ENCODE peak calls at places on chromosomes 13 and 19, in six cellular contexts. S, R, M, X, Q and E are unnamed samples.

GRCh38 chr13:111401151-111401550 is 80.7 kb downstream of the TEX29 start:
- DNase-seq in X (no peak), Q (no peak), S (no peak), M (no peak), R (no peak), E (no peak)

GRCh38 chr19:55508120-55508519 is 19.9 kb downstream of the SSC5D start:
- DNase-seq in X (no peak), S (no peak), Q (no peak), M (no peak), R (no peak), E (no peak)

GRCh38 chr19:1839658-1840540 is 8.4 kb downstream of the REXO1 start:
- DNase-seq in R (no peak), M (no peak), S (no peak), Q (no peak), X (no peak), E (no peak)

GRCh38 chr19:13100871-13101589 is 1.6 kb downstream of the LYL1 start:
- DNase-seq in R (no peak), M (no peak), S (no peak), Q (no peak), X (no peak), E (no peak)

GRCh38 chr19:1508507-1508856 is 4.3 kb downstream of the ADAMTSL5 start:
- DNase-seq in S (no peak), X (no peak), Q (no peak), M (no peak), R (no peak), E (no peak)

GRCh38 chr13:21075303-21076264 is 14.2 kb upstream of the LATS2 start:
- DNase-seq in X (peak), S (peak), R (no peak), M (peak), Q (no peak), E (no peak)

GRCh38 chr19:17170538-17171297 is 44.4 kb upstream of the USE1 start:
- DNase-seq in S (no peak), X (no peak), R (no peak), Q (no peak), M (no peak), E (no peak)

GRCh38 chr19:35141627-35142401 is 1.2 kb upstream of the FXYD7 start:
- DNase-seq in S (no peak), M (no peak), Q (no peak), R (no peak), X (no peak), E (no peak)

GRCh38 chr13:76503756-76504155 is 382.4 kb downstream of the KCTD12 start:
- DNase-seq in S (no peak), M (no peak), R (no peak), Q (no peak), X (no peak), E (no peak)

GRCh38 chr13:42893346-42893745 is 98.7 kb downstream of the EPSTI1 start:
- DNase-seq in R (no peak), X (peak), Q (no peak), S (no peak), M (no peak), E (no peak)

GRCh38 chr19:11050323-11051114 is 38.7 kb upstream of the LDLR start:
- DNase-seq in R (no peak), X (no peak), S (no peak), Q (no peak), M (no peak), E (no peak)

GRCh38 chr13:40120781-40121180 is 465.3 kb downstream of the COG6 start:
- DNase-seq in M (no peak), R (no peak), S (no peak), Q (no peak), X (peak), E (no peak)

GRCh38 chr19:37095859-37096258 is 17.6 kb downstream of the ZNF420 start:
- DNase-seq in M (no peak), R (no peak), Q (no peak), S (no peak), X (no peak), E (no peak)

GRCh38 chr13:28531195-28531955 is 36.4 kb upstream of the FLT1 start:
- DNase-seq in M (peak), X (peak), R (no peak), S (no peak), Q (no peak), E (no peak)

GRCh38 chr13:33188093-33188882 is 97.3 kb downstream of the STARD13 start:
- DNase-seq in M (no peak), X (peak), S (no peak), R (no peak), Q (no peak), E (no peak)

GRCh38 chr19:2813235-2814160 is 6.2 kb upstream of the ZNF554 start:
- DNase-seq in S (no peak), Q (no peak), X (no peak), R (no peak), M (peak), E (no peak)

GRCh38 chr19:35350591-35350990 is 2.9 kb downstream of the FFAR1 start:
- DNase-seq in M (no peak), R (no peak), Q (no peak), X (no peak), S (no peak), E (no peak)

GRCh38 chr19:10096615-10096963 is 5.9 kb downstream of the ANGPTL6 start:
- DNase-seq in R (no peak), S (no peak), X (peak), Q (no peak), M (no peak), E (no peak)

GRCh38 chr13:109677206-109677605 is 109.2 kb downstream of the IRS2 start:
- DNase-seq in R (no peak), M (no peak), X (no peak), S (no peak), Q (no peak), E (no peak)

GRCh38 chr19:33781536-33781935 is 15.1 kb upstream of the KCTD15 start:
- DNase-seq in Q (no peak), R (no peak), X (no peak), S (no peak), M (peak), E (no peak)

GRCh38 chr19:40143612-40144011 is 47.6 kb upstream of the MAP3K10 start:
- DNase-seq in X (no peak), Q (no peak), R (no peak), S (peak), M (no peak), E (no peak)

GRCh38 chr13:95154441-95154886 is 146.8 kb downstream of the ABCC4 start:
- DNase-seq in S (no peak), Q (peak), M (no peak), R (no peak), X (peak), E (peak)

GRCh38 chr13:41332829-41333228 is 21.8 kb downstream of the NAA16 start:
- DNase-seq in S (no peak), X (no peak), R (no peak), M (no peak), Q (no peak), E (no peak)

GRCh38 chr13:72698164-72698563 is 29.3 kb downstream of the MZT1 start:
- DNase-seq in R (no peak), S (no peak), Q (no peak), M (no peak), X (peak), E (no peak)

GRCh38 chr13:73657821-73658540 is 476.2 kb downstream of the KLF12 start:
- DNase-seq in R (peak), M (no peak), Q (no peak), S (no peak), X (peak), E (peak)

GRCh38 chr19:50992666-50993035 is 8.8 kb downstream of the KLK8 start:
- DNase-seq in S (no peak), R (no peak), Q (no peak), X (no peak), M (no peak), E (no peak)

GRCh38 chr13:99610702-99611289 is 109.5 kb downstream of the TM9SF2 start:
- DNase-seq in X (no peak), S (no peak), R (no peak), Q (no peak), M (no peak), E (no peak)

GRCh38 chr19:32581704-32582164 is 744 bp downstream of the PDCD5 start:
- DNase-seq in X (peak), S (no peak), Q (peak), R (no peak), M (peak), E (no peak)

GRCh38 chr19:54949412-54949811 is 2.1 kb upstream of the NLRP7 start:
- DNase-seq in S (no peak), X (no peak), Q (no peak), R (no peak), M (no peak), E (no peak)

GRCh38 chr13:107962209-107962608 is 253.1 kb downstream of the LIG4 start:
- DNase-seq in R (no peak), X (no peak), M (no peak), Q (no peak), S (no peak), E (no peak)

GRCh38 chr13:27086599-27087265 is 84.9 kb downstream of the USP12 start:
- DNase-seq in S (no peak), Q (no peak), R (no peak), M (no peak), X (no peak), E (no peak)

GRCh38 chr13:50611117-50611781 is 232.2 kb downstream of the DLEU7 start:
- DNase-seq in Q (no peak), X (no peak), S (peak), M (no peak), R (no peak), E (no peak)

GRCh38 chr19:32676186-32676894 is 692 bp downstream of the RGS9BP start:
- DNase-seq in S (peak), X (no peak), Q (peak), R (no peak), M (peak), E (no peak)

GRCh38 chr19:30223866-30224688 is 148.1 kb upstream of the ZNF536 start:
- DNase-seq in X (no peak), Q (no peak), S (no peak), M (no peak), R (no peak), E (no peak)

GRCh38 chr19:55285225-55285890 is 1.6 kb downstream of the BRSK1 start:
- DNase-seq in X (no peak), Q (no peak), R (no peak), S (no peak), M (no peak), E (no peak)

GRCh38 chr13:97003071-97003470 is 8.8 kb upstream of the OXGR1 start:
- DNase-seq in Q (no peak), M (no peak), S (no peak), R (no peak), X (peak), E (no peak)

GRCh38 chr13:59710995-59711701 is 452.6 kb downstream of the DIAPH3 start:
- DNase-seq in S (no peak), Q (no peak), X (peak), R (no peak), M (no peak), E (no peak)